ENCODE peak calls at places on chromosome 20, in nine cellular contexts. D is adrenal gland; S is LoVo; V is activated CD4-positive, alpha-beta T cell treated with anti-CD3 and anti-CD28 coated beads for 36 hours; I is lung; G is CD8-positive, alpha-beta memory T cell; C is heart right ventricle; N is RWPE1; W is stimulated activated CD4-positive, alpha-beta T cell treated with anti-CD3 and anti-CD28 coated beads, Interleukin-4, amount 100 ng/mL, for 48 hours. Z is an unnamed sample.

GRCh38 chr20:59518881-59519706 is 85.2 kb upstream of the PHACTR3 start:
- DNase-seq in W (peak; percentile 8), D (peak; percentile 40), V (peak; percentile 32), C (no peak), I (no peak), N (peak; percentile 93), G (no peak), S (peak; percentile 68), Z (peak; percentile 67)

GRCh38 chr20:51450221-51450712 is 92.3 kb downstream of the NFATC2 start:
- DNase-seq in D (no peak), G (no peak), I (no peak), C (no peak), N (peak; percentile 34), V (no peak), W (no peak), S (no peak), Z (no peak)

GRCh38 chr20:61666471-61666832 is 399.2 kb downstream of the TAF4 start:
- DNase-seq in V (no peak), C (no peak), N (no peak), I (no peak), G (no peak), W (no peak), D (no peak), S (no peak), Z (no peak)

GRCh38 chr20:21235713-21236445 is 67.3 kb upstream of the XRN2 start:
- DNase-seq in I (peak; percentile 55), S (peak; percentile 67), W (peak; percentile 71), D (peak; percentile 72), C (peak; percentile 57), V (peak; percentile 83), N (peak; percentile 47), G (peak; percentile 43), Z (peak; percentile 47)

GRCh38 chr20:44069203-44069931 is 117.6 kb downstream of the JPH2 start:
- DNase-seq in I (no peak), G (peak; percentile 48), N (no peak), S (no peak), C (no peak), W (peak; percentile 39), D (no peak), V (peak; percentile 74), Z (no peak)

GRCh38 chr20:588932-589672 is 21.0 kb downstream of the TCF15 start:
- DNase-seq in G (no peak), S (no peak), C (no peak), N (no peak), I (no peak), D (no peak), V (no peak), W (no peak), Z (no peak)

GRCh38 chr20:4192378-4193048 is 177.2 kb upstream of the RNF24 start:
- DNase-seq in S (no peak), G (no peak), C (no peak), N (peak; percentile 76), I (no peak), V (no peak), W (no peak), D (no peak), Z (no peak)

GRCh38 chr20:4090756-4091331 is 75.5 kb upstream of the RNF24 start:
- DNase-seq in N (no peak), D (peak; percentile 74), I (no peak), W (no peak), S (no peak), G (no peak), V (no peak), C (no peak), Z (no peak)

GRCh38 chr20:37345339-37346231 is at the start of gene SRC:
- DNase-seq in G (peak; percentile 14), S (peak; percentile 75), D (peak; percentile 88), V (peak; percentile 71), C (peak; percentile 86), I (peak; percentile 84), N (peak; percentile 93), W (peak; percentile 32), Z (peak; percentile 53)

GRCh38 chr20:23178806-23179205 is 92.7 kb upstream of the CD93 start:
- DNase-seq in V (no peak), I (no peak), S (no peak), W (no peak), D (peak; percentile 35), G (no peak), N (no peak), C (peak; percentile 41), Z (no peak)

GRCh38 chr20:44598413-44599290 is 16.3 kb downstream of the PKIG start:
- DNase-seq in V (peak; percentile 27), G (no peak), W (no peak), N (no peak), S (no peak), I (no peak), D (peak; percentile 49), C (peak; percentile 64), Z (no peak)

GRCh38 chr20:62926229-62927127 is at the start of gene DIDO1:
- DNase-seq in S (peak; percentile 96), I (peak; percentile 87), W (peak; percentile 82), G (peak; percentile 84), C (peak; percentile 92), V (peak; percentile 94), N (peak; percentile 99), D (peak; percentile 86), Z (peak; percentile 82)

GRCh38 chr20:15708984-15709598 is 864.2 kb downstream of the KIF16B start:
- DNase-seq in I (no peak), D (peak; percentile 78), G (no peak), S (no peak), V (peak; percentile 74), N (no peak), W (peak; percentile 47), C (peak; percentile 49), Z (peak; percentile 39)

GRCh38 chr20:50048420-50049166 is 64.4 kb downstream of the UBE2V1 start:
- DNase-seq in C (peak; percentile 31), N (no peak), G (peak; percentile 13), I (no peak), S (no peak), W (no peak), V (peak; percentile 26), D (peak; percentile 30), Z (no peak)

GRCh38 chr20:41362748-41363140 is 3.9 kb downstream of the EMILIN3 start:
- DNase-seq in G (no peak), C (no peak), N (no peak), V (no peak), D (no peak), W (no peak), I (no peak), S (no peak), Z (no peak)

GRCh38 chr20:20547876-20548266 is 164.6 kb downstream of the RALGAPA2 start:
- DNase-seq in I (no peak), D (no peak), S (no peak), W (no peak), C (no peak), G (no peak), N (no peak), V (no peak), Z (no peak)

GRCh38 chr20:44166477-44166876 is 20.5 kb downstream of the JPH2 start:
- DNase-seq in D (peak; percentile 37), S (no peak), W (no peak), C (no peak), V (no peak), I (no peak), N (no peak), G (no peak), Z (no peak)

GRCh38 chr20:53805895-53806384 is 212.3 kb upstream of the ZNF217 start:
- DNase-seq in N (peak; percentile 92), S (peak; percentile 89), G (no peak), I (no peak), C (no peak), W (no peak), V (no peak), D (no peak), Z (no peak)

GRCh38 chr20:31587545-31588389 is 17.3 kb upstream of the ID1 start:
- DNase-seq in I (no peak), W (no peak), G (no peak), D (no peak), N (no peak), V (peak; percentile 34), S (no peak), C (peak; percentile 78), Z (no peak)

GRCh38 chr20:24735263-24735662 is 213.8 kb upstream of the CST7 start:
- DNase-seq in I (peak; percentile 23), C (no peak), N (no peak), S (no peak), G (no peak), W (no peak), D (no peak), V (no peak), Z (no peak)

GRCh38 chr20:63281741-63282665 is 9.4 kb downstream of the ARFGAP1 start:
- DNase-seq in W (no peak), I (no peak), G (no peak), S (no peak), D (no peak), N (no peak), V (no peak), C (peak; percentile 6), Z (no peak)

GRCh38 chr20:45117581-45117980 is 2.6 kb upstream of the WFDC5 start:
- DNase-seq in C (no peak), I (peak; percentile 28), V (no peak), W (no peak), G (no peak), D (no peak), N (no peak), S (peak; percentile 6), Z (no peak)

GRCh38 chr20:57395111-57395959 is 4.1 kb downstream of the RBM38 start:
- DNase-seq in V (no peak), I (no peak), N (peak; percentile 76), C (peak; percentile 80), W (no peak), G (no peak), S (no peak), D (peak; percentile 94), Z (no peak)

GRCh38 chr20:36394340-36394965 is 88.3 kb downstream of the DLGAP4 start:
- DNase-seq in W (no peak), V (no peak), G (no peak), S (no peak), I (no peak), C (no peak), D (no peak), N (peak; percentile 80), Z (no peak)

GRCh38 chr20:50788045-50788867 is 6.6 kb upstream of the BCAS4 start:
- DNase-seq in W (no peak), S (peak; percentile 53), I (peak; percentile 39), D (peak; percentile 45), V (no peak), C (no peak), G (no peak), N (peak; percentile 73), Z (no peak)

GRCh38 chr20:39553120-39553519 is 591.0 kb downstream of the DHX35 start:
- DNase-seq in I (no peak), G (no peak), D (no peak), C (no peak), S (no peak), V (no peak), W (no peak), N (no peak), Z (no peak)

GRCh38 chr20:44026932-44027685 is 112.5 kb downstream of the TOX2 start:
- DNase-seq in V (no peak), G (no peak), I (no peak), S (no peak), W (no peak), C (no peak), D (no peak), N (no peak), Z (no peak)

GRCh38 chr20:18995455-18995854 is 181.9 kb downstream of the SCP2D1 start:
- DNase-seq in G (no peak), I (no peak), C (no peak), S (no peak), V (no peak), W (no peak), N (no peak), D (no peak), Z (no peak)

Z was measured in NCI-H1930.